ENCODE peak calls at places on chromosome 2, in six cellular contexts. Q is AG09309, E is foreskin fibroblast, I is choroid plexus epithelial cell, H is neural crest cell, U is endothelial cell. B is an unnamed sample.

GRCh38 chr2:172408143-172408766 is 19.1 kb upstream of the ITGA6 start:
- DNase-seq in E (no peak), Q (no peak), I (no peak), H (no peak), U (no peak), B (no peak)

GRCh38 chr2:224973112-224974016 is 68.9 kb downstream of the DOCK10 start:
- DNase-seq in I (no peak), E (no peak), Q (no peak), H (no peak), U (no peak), B (no peak)

GRCh38 chr2:30237346-30238142 is 6.2 kb downstream of the LBH start:
- DNase-seq in I (no peak), H (no peak), U (no peak), Q (no peak), E (no peak), B (no peak)

GRCh38 chr2:27830616-27831120 is 59.1 kb downstream of the MRPL33 start:
- DNase-seq in Q (no peak), H (no peak), E (no peak), I (no peak), U (no peak), B (no peak)

GRCh38 chr2:171889333-171889732 is 4.7 kb downstream of the SLC25A12 start:
- DNase-seq in U (no peak), H (no peak), I (peak; percentile 40), E (no peak), Q (no peak), B (no peak)

GRCh38 chr2:27442282-27442980 is at the start of gene KRTCAP3:
- DNase-seq in I (no peak), H (no peak), E (no peak), Q (no peak), U (peak; percentile 52), B (peak; percentile 76)

GRCh38 chr2:200432296-200432695 is 77.6 kb downstream of the KCTD18 start:
- DNase-seq in H (no peak), Q (no peak), E (no peak), I (peak; percentile 33), U (no peak), B (no peak)

GRCh38 chr2:10373931-10374330 is 71.2 kb downstream of the HPCAL1 start:
- DNase-seq in I (no peak), U (no peak), E (no peak), Q (no peak), H (no peak), B (no peak)

GRCh38 chr2:237512774-237513466 is 25.9 kb downstream of the MLPH start:
- DNase-seq in U (peak; percentile 78), H (peak; percentile 77), I (peak; percentile 96), E (peak; percentile 74), Q (peak; percentile 46), B (peak; percentile 91)

GRCh38 chr2:32504877-32505478 is 122.9 kb upstream of the TTC27 start:
- DNase-seq in H (no peak), Q (no peak), E (no peak), U (no peak), I (peak; percentile 5), B (no peak)

GRCh38 chr2:129762386-129763189 is 216.9 kb upstream of the RAB6C start:
- DNase-seq in I (no peak), U (no peak), Q (no peak), H (no peak), E (no peak), B (no peak)

GRCh38 chr2:189276277-189276676 is 96.7 kb upstream of the COL5A2 start:
- DNase-seq in Q (peak; percentile 89), E (peak; percentile 86), U (no peak), H (no peak), I (peak; percentile 95), B (no peak)

GRCh38 chr2:109031481-109032228 is 42.6 kb upstream of the EDAR start:
- DNase-seq in H (peak; percentile 35), U (peak; percentile 59), E (no peak), Q (no peak), I (peak; percentile 65), B (peak; percentile 67)

GRCh38 chr2:212548459-212548815 is 9.8 kb upstream of the ERBB4 start:
- DNase-seq in E (no peak), H (peak; percentile 28), I (peak; percentile 65), U (peak; percentile 21), Q (no peak), B (no peak)

GRCh38 chr2:214382229-214382628 is 28.6 kb upstream of the VWC2L start:
- DNase-seq in Q (no peak), H (no peak), I (no peak), U (no peak), E (no peak), B (no peak)

GRCh38 chr2:8458461-8459459 is 223.1 kb upstream of the ID2 start:
- DNase-seq in Q (no peak), H (no peak), E (no peak), I (no peak), U (no peak), B (no peak)

DNA sequence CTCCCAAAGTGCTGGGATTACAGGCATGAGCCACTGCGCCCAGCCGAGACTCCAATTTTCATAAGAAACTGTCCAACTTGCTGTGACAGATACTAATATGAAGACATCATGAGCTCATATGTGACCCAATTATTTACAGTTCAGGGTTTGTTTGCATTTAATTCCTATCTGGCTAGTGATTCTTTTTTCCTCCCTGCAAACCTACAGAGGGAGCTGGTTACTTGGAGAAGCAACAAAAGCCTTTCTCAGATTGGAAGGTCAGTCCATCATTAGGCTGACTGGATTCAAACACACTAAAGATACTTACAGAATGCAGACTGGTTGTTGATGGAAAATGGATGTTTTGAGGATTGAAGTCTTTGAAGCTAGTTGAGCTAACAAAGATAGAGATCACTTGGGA is 176.4 kb downstream of the ANKRD44 start:
- DNase-seq in Q (no peak), U (no peak), I (peak; percentile 57), E (no peak), H (no peak), B (no peak)
- TF ChIP-seq CTCF in Q (no peak), U (no peak), I (peak; percentile 38), E (no peak), H (no peak), B (no peak)

GRCh38 chr2:69208023-69208595 is 178.9 kb downstream of the GFPT1 start:
- DNase-seq in H (no peak), Q (no peak), E (no peak), I (peak; percentile 43), U (no peak), B (no peak)
- TF ChIP-seq CTCF in H (no peak), Q (peak; percentile 36), E (no peak), I (peak; percentile 54), U (no peak), B (no peak)

GRCh38 chr2:160291382-160291781 is 91.3 kb upstream of the ITGB6 start:
- DNase-seq in Q (no peak), I (no peak), E (no peak), U (no peak), H (no peak), B (no peak)
- TF ChIP-seq CTCF in Q (no peak), I (peak; percentile 37), E (no peak), U (no peak), H (no peak), B (no peak)

GRCh38 chr2:215870986-215871385 is 142.4 kb downstream of the MREG start:
- DNase-seq in U (peak; percentile 34), Q (no peak), E (no peak), H (peak; percentile 6), I (no peak), B (peak; percentile 12)
- TF ChIP-seq CTCF in U (peak; percentile 55), Q (peak; percentile 34), E (peak; percentile 14), H (peak; percentile 46), I (peak; percentile 40), B (peak; percentile 25)